ENCODE peak calls at places on chromosomes 12 and 14, in six cellular contexts. One of them, this sample, is unnamed.

GRCh38 chr12:94211011-94211410 is 62.6 kb downstream of the PLXNC1 start:
- DNase-seq in Caco-2: no peak
- DNase-seq in non-pigmented ciliary epithelial cell: no peak
- DNase-seq in NCI-H1417: no peak
- DNase-seq in activated CD8-positive, alpha-beta memory T cell treated with anti-CD3 and anti-CD28 coated beads for 24 hours: no peak
- DNase-seq in NCI-H345: no peak
- DNase-seq in this sample: no peak

GRCh38 chr12:53378222-53378621 is 1.8 kb upstream of the SP1 start:
- DNase-seq in Caco-2: no peak
- DNase-seq in non-pigmented ciliary epithelial cell: no peak
- DNase-seq in NCI-H1417: no peak
- DNase-seq in activated CD8-positive, alpha-beta memory T cell treated with anti-CD3 and anti-CD28 coated beads for 24 hours: no peak
- DNase-seq in NCI-H345: no peak
- DNase-seq in this sample: no peak

GRCh38 chr12:119183942-119184695 is 5.4 kb downstream of the HSPB8 start:
- DNase-seq in Caco-2: no peak
- DNase-seq in non-pigmented ciliary epithelial cell: no peak
- DNase-seq in NCI-H1417: no peak
- DNase-seq in activated CD8-positive, alpha-beta memory T cell treated with anti-CD3 and anti-CD28 coated beads for 24 hours: no peak
- DNase-seq in NCI-H345: no peak
- DNase-seq in this sample: no peak

GRCh38 chr14:24630872-24631477 is 3.0 kb downstream of the GZMB start:
- DNase-seq in Caco-2: no peak
- DNase-seq in non-pigmented ciliary epithelial cell: no peak
- DNase-seq in NCI-H1417: no peak
- DNase-seq in activated CD8-positive, alpha-beta memory T cell treated with anti-CD3 and anti-CD28 coated beads for 24 hours: peak
- DNase-seq in NCI-H345: peak
- DNase-seq in this sample: peak

GRCh38 chr12:104177663-104178501 is 37.7 kb upstream of the TXNRD1 start:
- DNase-seq in Caco-2: no peak
- DNase-seq in non-pigmented ciliary epithelial cell: peak
- DNase-seq in NCI-H1417: no peak
- DNase-seq in activated CD8-positive, alpha-beta memory T cell treated with anti-CD3 and anti-CD28 coated beads for 24 hours: no peak
- DNase-seq in NCI-H345: no peak
- DNase-seq in this sample: peak

GRCh38 chr14:96479435-96480146 is 22.6 kb upstream of the PAPOLA start:
- DNase-seq in Caco-2: no peak
- DNase-seq in non-pigmented ciliary epithelial cell: no peak
- DNase-seq in NCI-H1417: no peak
- DNase-seq in activated CD8-positive, alpha-beta memory T cell treated with anti-CD3 and anti-CD28 coated beads for 24 hours: no peak
- DNase-seq in NCI-H345: no peak
- DNase-seq in this sample: no peak

GRCh38 chr12:19130224-19131019 is 889 bp downstream of the PLEKHA5 start:
- DNase-seq in Caco-2: peak
- DNase-seq in non-pigmented ciliary epithelial cell: no peak
- DNase-seq in NCI-H1417: peak
- DNase-seq in activated CD8-positive, alpha-beta memory T cell treated with anti-CD3 and anti-CD28 coated beads for 24 hours: peak
- DNase-seq in NCI-H345: peak
- DNase-seq in this sample: peak

GRCh38 chr12:49335955-49336644 is 888 bp downstream of the C1QL4 start:
- DNase-seq in Caco-2: no peak
- DNase-seq in non-pigmented ciliary epithelial cell: no peak
- DNase-seq in NCI-H1417: no peak
- DNase-seq in activated CD8-positive, alpha-beta memory T cell treated with anti-CD3 and anti-CD28 coated beads for 24 hours: no peak
- DNase-seq in NCI-H345: no peak
- DNase-seq in this sample: no peak

GRCh38 chr12:69527506-69528272 is 57.5 kb downstream of the FRS2 start:
- DNase-seq in Caco-2: no peak
- DNase-seq in non-pigmented ciliary epithelial cell: peak
- DNase-seq in NCI-H1417: no peak
- DNase-seq in activated CD8-positive, alpha-beta memory T cell treated with anti-CD3 and anti-CD28 coated beads for 24 hours: no peak
- DNase-seq in NCI-H345: no peak
- DNase-seq in this sample: no peak

GRCh38 chr12:98909749-98910148 is 264.7 kb downstream of the APAF1 start:
- DNase-seq in Caco-2: no peak
- DNase-seq in non-pigmented ciliary epithelial cell: no peak
- DNase-seq in NCI-H1417: peak
- DNase-seq in activated CD8-positive, alpha-beta memory T cell treated with anti-CD3 and anti-CD28 coated beads for 24 hours: no peak
- DNase-seq in NCI-H345: no peak
- DNase-seq in this sample: no peak

GRCh38 chr12:65720136-65720535 is 104.1 kb upstream of the HMGA2 start:
- DNase-seq in Caco-2: no peak
- DNase-seq in non-pigmented ciliary epithelial cell: peak
- DNase-seq in NCI-H1417: no peak
- DNase-seq in activated CD8-positive, alpha-beta memory T cell treated with anti-CD3 and anti-CD28 coated beads for 24 hours: no peak
- DNase-seq in NCI-H345: no peak
- DNase-seq in this sample: no peak

GRCh38 chr14:33836203-33836894 is 114.5 kb downstream of the EGLN3 start:
- DNase-seq in Caco-2: no peak
- DNase-seq in non-pigmented ciliary epithelial cell: no peak
- DNase-seq in NCI-H1417: no peak
- DNase-seq in activated CD8-positive, alpha-beta memory T cell treated with anti-CD3 and anti-CD28 coated beads for 24 hours: no peak
- DNase-seq in NCI-H345: no peak
- DNase-seq in this sample: no peak

GRCh38 chr12:30427555-30427954 is 268.1 kb downstream of the IPO8 start:
- DNase-seq in Caco-2: no peak
- DNase-seq in non-pigmented ciliary epithelial cell: no peak
- DNase-seq in NCI-H1417: no peak
- DNase-seq in activated CD8-positive, alpha-beta memory T cell treated with anti-CD3 and anti-CD28 coated beads for 24 hours: no peak
- DNase-seq in NCI-H345: no peak
- DNase-seq in this sample: no peak

GRCh38 chr12:41882144-41882805 is 262.4 kb downstream of the GXYLT1 start:
- DNase-seq in Caco-2: no peak
- DNase-seq in non-pigmented ciliary epithelial cell: no peak
- DNase-seq in NCI-H1417: no peak
- DNase-seq in activated CD8-positive, alpha-beta memory T cell treated with anti-CD3 and anti-CD28 coated beads for 24 hours: no peak
- DNase-seq in NCI-H345: no peak
- DNase-seq in this sample: no peak

GRCh38 chr14:32073537-32074189 is 3.4 kb upstream of the ARHGAP5 start:
- DNase-seq in Caco-2: peak
- DNase-seq in non-pigmented ciliary epithelial cell: no peak
- DNase-seq in NCI-H1417: peak
- DNase-seq in activated CD8-positive, alpha-beta memory T cell treated with anti-CD3 and anti-CD28 coated beads for 24 hours: no peak
- DNase-seq in NCI-H345: peak
- DNase-seq in this sample: peak

GRCh38 chr14:104687601-104688504 is 1.6 kb upstream of the INF2 start:
- DNase-seq in Caco-2: peak
- DNase-seq in non-pigmented ciliary epithelial cell: no peak
- DNase-seq in NCI-H1417: peak
- DNase-seq in activated CD8-positive, alpha-beta memory T cell treated with anti-CD3 and anti-CD28 coated beads for 24 hours: no peak
- DNase-seq in NCI-H345: peak
- DNase-seq in this sample: peak

GRCh38 chr12:94779520-94779919 is 129.2 kb upstream of the TMCC3 start:
- DNase-seq in Caco-2: no peak
- DNase-seq in non-pigmented ciliary epithelial cell: peak
- DNase-seq in NCI-H1417: no peak
- DNase-seq in activated CD8-positive, alpha-beta memory T cell treated with anti-CD3 and anti-CD28 coated beads for 24 hours: no peak
- DNase-seq in NCI-H345: no peak
- DNase-seq in this sample: no peak

GRCh38 chr12:6434205-6435180 is 10.3 kb upstream of the CD27 start:
- DNase-seq in Caco-2: peak
- DNase-seq in non-pigmented ciliary epithelial cell: no peak
- DNase-seq in NCI-H1417: no peak
- DNase-seq in activated CD8-positive, alpha-beta memory T cell treated with anti-CD3 and anti-CD28 coated beads for 24 hours: peak
- DNase-seq in NCI-H345: no peak
- DNase-seq in this sample: no peak

GRCh38 chr12:115227137-115227615 is 543.2 kb upstream of the TBX3 start:
- DNase-seq in Caco-2: peak
- DNase-seq in non-pigmented ciliary epithelial cell: peak
- DNase-seq in NCI-H1417: no peak
- DNase-seq in activated CD8-positive, alpha-beta memory T cell treated with anti-CD3 and anti-CD28 coated beads for 24 hours: no peak
- DNase-seq in NCI-H345: no peak
- DNase-seq in this sample: peak

GRCh38 chr12:124770725-124771124 is 92.9 kb downstream of the SCARB1 start:
- DNase-seq in Caco-2: peak
- DNase-seq in non-pigmented ciliary epithelial cell: no peak
- DNase-seq in NCI-H1417: no peak
- DNase-seq in activated CD8-positive, alpha-beta memory T cell treated with anti-CD3 and anti-CD28 coated beads for 24 hours: no peak
- DNase-seq in NCI-H345: no peak
- DNase-seq in this sample: no peak

GRCh38 chr14:90443161-90444076 is 46.6 kb downstream of the CALM1 start:
- DNase-seq in Caco-2: no peak
- DNase-seq in non-pigmented ciliary epithelial cell: no peak
- DNase-seq in NCI-H1417: no peak
- DNase-seq in activated CD8-positive, alpha-beta memory T cell treated with anti-CD3 and anti-CD28 coated beads for 24 hours: no peak
- DNase-seq in NCI-H345: no peak
- DNase-seq in this sample: peak

GRCh38 chr14:90548455-90548854 is 151.6 kb downstream of the CALM1 start:
- DNase-seq in Caco-2: no peak
- DNase-seq in non-pigmented ciliary epithelial cell: no peak
- DNase-seq in NCI-H1417: no peak
- DNase-seq in activated CD8-positive, alpha-beta memory T cell treated with anti-CD3 and anti-CD28 coated beads for 24 hours: no peak
- DNase-seq in NCI-H345: no peak
- DNase-seq in this sample: no peak

GRCh38 chr12:130240831-130241590 is 78.7 kb downstream of the FZD10 start:
- DNase-seq in Caco-2: no peak
- DNase-seq in non-pigmented ciliary epithelial cell: no peak
- DNase-seq in NCI-H1417: no peak
- DNase-seq in activated CD8-positive, alpha-beta memory T cell treated with anti-CD3 and anti-CD28 coated beads for 24 hours: no peak
- DNase-seq in NCI-H345: no peak
- DNase-seq in this sample: no peak

GRCh38 chr14:20198991-20199390 is 8.3 kb downstream of the OR11G2 start:
- DNase-seq in Caco-2: no peak
- DNase-seq in non-pigmented ciliary epithelial cell: no peak
- DNase-seq in NCI-H1417: no peak
- DNase-seq in activated CD8-positive, alpha-beta memory T cell treated with anti-CD3 and anti-CD28 coated beads for 24 hours: no peak
- DNase-seq in NCI-H345: no peak
- DNase-seq in this sample: no peak

GRCh38 chr12:11991604-11992003 is 79.1 kb upstream of the BCL2L14 start:
- DNase-seq in Caco-2: no peak
- DNase-seq in non-pigmented ciliary epithelial cell: no peak
- DNase-seq in NCI-H1417: no peak
- DNase-seq in activated CD8-positive, alpha-beta memory T cell treated with anti-CD3 and anti-CD28 coated beads for 24 hours: no peak
- DNase-seq in NCI-H345: no peak
- DNase-seq in this sample: no peak

GRCh38 chr12:5989621-5990020 is 44.6 kb upstream of the ANO2 start:
- DNase-seq in Caco-2: no peak
- DNase-seq in non-pigmented ciliary epithelial cell: no peak
- DNase-seq in NCI-H1417: no peak
- DNase-seq in activated CD8-positive, alpha-beta memory T cell treated with anti-CD3 and anti-CD28 coated beads for 24 hours: no peak
- DNase-seq in NCI-H345: no peak
- DNase-seq in this sample: no peak

GRCh38 chr14:105646175-105646574 is 119.8 kb downstream of the TMEM121 start:
- DNase-seq in Caco-2: no peak
- DNase-seq in non-pigmented ciliary epithelial cell: no peak
- DNase-seq in NCI-H1417: no peak
- DNase-seq in activated CD8-positive, alpha-beta memory T cell treated with anti-CD3 and anti-CD28 coated beads for 24 hours: no peak
- DNase-seq in NCI-H345: no peak
- DNase-seq in this sample: no peak

GRCh38 chr12:124904306-124905098 is 9.9 kb downstream of the UBC start:
- DNase-seq in Caco-2: peak
- DNase-seq in non-pigmented ciliary epithelial cell: no peak
- DNase-seq in NCI-H1417: peak
- DNase-seq in activated CD8-positive, alpha-beta memory T cell treated with anti-CD3 and anti-CD28 coated beads for 24 hours: no peak
- DNase-seq in NCI-H345: no peak
- DNase-seq in this sample: peak

GRCh38 chr12:43964966-43965365 is 129.1 kb downstream of the TMEM117 start:
- DNase-seq in Caco-2: no peak
- DNase-seq in non-pigmented ciliary epithelial cell: peak
- DNase-seq in NCI-H1417: no peak
- DNase-seq in activated CD8-positive, alpha-beta memory T cell treated with anti-CD3 and anti-CD28 coated beads for 24 hours: no peak
- DNase-seq in NCI-H345: no peak
- DNase-seq in this sample: no peak

GRCh38 chr12:51866762-51867161 is 18.2 kb upstream of the FIGNL2 start:
- DNase-seq in Caco-2: no peak
- DNase-seq in non-pigmented ciliary epithelial cell: no peak
- DNase-seq in NCI-H1417: no peak
- DNase-seq in activated CD8-positive, alpha-beta memory T cell treated with anti-CD3 and anti-CD28 coated beads for 24 hours: no peak
- DNase-seq in NCI-H345: peak
- DNase-seq in this sample: no peak

This sample was measured in HT-29.